ENCODE peak calls at places on chromosomes 12 and 14, in nine cellular contexts. One of them, this sample, is unnamed.

GRCh38 chr12:77225373-77225772 is 160.0 kb upstream of the E2F7 start:
- DNase-seq in HT-29: no peak
- DNase-seq in suprapubic skin: no peak
- DNase-seq in Caki2: no peak
- DNase-seq in endothelial cell: no peak
- DNase-seq in mucosa of descending colon: no peak
- DNase-seq in cerebellar cortex: no peak
- DNase-seq in T47D: no peak
- DNase-seq in stimulated activated CD8-positive, alpha-beta memory T cell treated with anti-CD3 and anti-CD28 coated beads, Interleukin-7, amount 100 ng/mL, for 1 hour: no peak
- DNase-seq in this sample: no peak

GRCh38 chr12:64611430-64612286 is 1.4 kb downstream of the RASSF3 start:
- DNase-seq in HT-29: peak
- DNase-seq in suprapubic skin: no peak
- DNase-seq in Caki2: no peak
- DNase-seq in endothelial cell: peak
- DNase-seq in mucosa of descending colon: peak
- DNase-seq in cerebellar cortex: no peak
- DNase-seq in T47D: no peak
- DNase-seq in stimulated activated CD8-positive, alpha-beta memory T cell treated with anti-CD3 and anti-CD28 coated beads, Interleukin-7, amount 100 ng/mL, for 1 hour: no peak
- DNase-seq in this sample: no peak

GRCh38 chr14:76257842-76258397 is 106.2 kb downstream of the GPATCH2L start:
- DNase-seq in HT-29: no peak
- DNase-seq in suprapubic skin: no peak
- DNase-seq in Caki2: no peak
- DNase-seq in endothelial cell: no peak
- DNase-seq in mucosa of descending colon: no peak
- DNase-seq in cerebellar cortex: no peak
- DNase-seq in T47D: no peak
- DNase-seq in stimulated activated CD8-positive, alpha-beta memory T cell treated with anti-CD3 and anti-CD28 coated beads, Interleukin-7, amount 100 ng/mL, for 1 hour: no peak
- DNase-seq in this sample: no peak

GRCh38 chr14:22471545-22472121 is 117.4 kb downstream of the DAD1 start:
- DNase-seq in HT-29: peak
- DNase-seq in suprapubic skin: no peak
- DNase-seq in Caki2: peak
- DNase-seq in endothelial cell: peak
- DNase-seq in mucosa of descending colon: peak
- DNase-seq in cerebellar cortex: no peak
- DNase-seq in T47D: no peak
- DNase-seq in stimulated activated CD8-positive, alpha-beta memory T cell treated with anti-CD3 and anti-CD28 coated beads, Interleukin-7, amount 100 ng/mL, for 1 hour: no peak
- DNase-seq in this sample: no peak

GRCh38 chr12:114933428-114934160 is 249.6 kb upstream of the TBX3 start:
- DNase-seq in HT-29: peak
- DNase-seq in suprapubic skin: no peak
- DNase-seq in Caki2: peak
- DNase-seq in endothelial cell: no peak
- DNase-seq in mucosa of descending colon: no peak
- DNase-seq in cerebellar cortex: no peak
- DNase-seq in T47D: no peak
- DNase-seq in stimulated activated CD8-positive, alpha-beta memory T cell treated with anti-CD3 and anti-CD28 coated beads, Interleukin-7, amount 100 ng/mL, for 1 hour: no peak
- DNase-seq in this sample: peak

GRCh38 chr12:63124778-63125177 is 26.2 kb downstream of the AVPR1A start:
- DNase-seq in HT-29: no peak
- DNase-seq in suprapubic skin: no peak
- DNase-seq in Caki2: no peak
- DNase-seq in endothelial cell: no peak
- DNase-seq in mucosa of descending colon: no peak
- DNase-seq in cerebellar cortex: no peak
- DNase-seq in T47D: no peak
- DNase-seq in stimulated activated CD8-positive, alpha-beta memory T cell treated with anti-CD3 and anti-CD28 coated beads, Interleukin-7, amount 100 ng/mL, for 1 hour: no peak
- DNase-seq in this sample: peak

GRCh38 chr14:90409209-90409730 is 12.4 kb downstream of the CALM1 start:
- DNase-seq in HT-29: peak
- DNase-seq in suprapubic skin: no peak
- DNase-seq in Caki2: peak
- DNase-seq in endothelial cell: no peak
- DNase-seq in mucosa of descending colon: no peak
- DNase-seq in cerebellar cortex: peak
- DNase-seq in T47D: no peak
- DNase-seq in stimulated activated CD8-positive, alpha-beta memory T cell treated with anti-CD3 and anti-CD28 coated beads, Interleukin-7, amount 100 ng/mL, for 1 hour: no peak
- DNase-seq in this sample: peak

GRCh38 chr12:339557-340195 is 49.4 kb downstream of the KDM5A start:
- DNase-seq in HT-29: no peak
- DNase-seq in suprapubic skin: no peak
- DNase-seq in Caki2: no peak
- DNase-seq in endothelial cell: no peak
- DNase-seq in mucosa of descending colon: peak
- DNase-seq in cerebellar cortex: no peak
- DNase-seq in T47D: no peak
- DNase-seq in stimulated activated CD8-positive, alpha-beta memory T cell treated with anti-CD3 and anti-CD28 coated beads, Interleukin-7, amount 100 ng/mL, for 1 hour: no peak
- DNase-seq in this sample: no peak

GRCh38 chr12:112962561-112962960 is 15.8 kb upstream of the OAS2 start:
- DNase-seq in HT-29: no peak
- DNase-seq in suprapubic skin: no peak
- DNase-seq in Caki2: no peak
- DNase-seq in endothelial cell: no peak
- DNase-seq in mucosa of descending colon: no peak
- DNase-seq in cerebellar cortex: no peak
- DNase-seq in T47D: no peak
- DNase-seq in stimulated activated CD8-positive, alpha-beta memory T cell treated with anti-CD3 and anti-CD28 coated beads, Interleukin-7, amount 100 ng/mL, for 1 hour: no peak
- DNase-seq in this sample: no peak

GRCh38 chr14:79730911-79731310 is 480.4 kb downstream of the DIO2 start:
- DNase-seq in HT-29: no peak
- DNase-seq in suprapubic skin: no peak
- DNase-seq in Caki2: no peak
- DNase-seq in endothelial cell: no peak
- DNase-seq in mucosa of descending colon: no peak
- DNase-seq in cerebellar cortex: peak
- DNase-seq in T47D: no peak
- DNase-seq in stimulated activated CD8-positive, alpha-beta memory T cell treated with anti-CD3 and anti-CD28 coated beads, Interleukin-7, amount 100 ng/mL, for 1 hour: no peak
- DNase-seq in this sample: no peak

GRCh38 chr14:31990959-31991541 is 86.1 kb upstream of the ARHGAP5 start:
- DNase-seq in HT-29: peak
- DNase-seq in suprapubic skin: no peak
- DNase-seq in Caki2: no peak
- DNase-seq in endothelial cell: no peak
- DNase-seq in mucosa of descending colon: no peak
- DNase-seq in cerebellar cortex: peak
- DNase-seq in T47D: no peak
- DNase-seq in stimulated activated CD8-positive, alpha-beta memory T cell treated with anti-CD3 and anti-CD28 coated beads, Interleukin-7, amount 100 ng/mL, for 1 hour: no peak
- DNase-seq in this sample: peak

GRCh38 chr12:24997970-24998582 is 49.2 kb upstream of the BCAT1 start:
- DNase-seq in HT-29: no peak
- DNase-seq in suprapubic skin: no peak
- DNase-seq in Caki2: peak
- DNase-seq in endothelial cell: no peak
- DNase-seq in mucosa of descending colon: no peak
- DNase-seq in cerebellar cortex: no peak
- DNase-seq in T47D: no peak
- DNase-seq in stimulated activated CD8-positive, alpha-beta memory T cell treated with anti-CD3 and anti-CD28 coated beads, Interleukin-7, amount 100 ng/mL, for 1 hour: no peak
- DNase-seq in this sample: no peak

GRCh38 chr14:74141703-74142102 is 56.9 kb downstream of the LIN52 start:
- DNase-seq in HT-29: no peak
- DNase-seq in suprapubic skin: no peak
- DNase-seq in Caki2: no peak
- DNase-seq in endothelial cell: no peak
- DNase-seq in mucosa of descending colon: peak
- DNase-seq in cerebellar cortex: no peak
- DNase-seq in T47D: no peak
- DNase-seq in stimulated activated CD8-positive, alpha-beta memory T cell treated with anti-CD3 and anti-CD28 coated beads, Interleukin-7, amount 100 ng/mL, for 1 hour: no peak
- DNase-seq in this sample: no peak

GRCh38 chr12:109310247-109311125 is 1.4 kb upstream of the FOXN4 start:
- DNase-seq in HT-29: no peak
- DNase-seq in suprapubic skin: no peak
- DNase-seq in Caki2: no peak
- DNase-seq in endothelial cell: no peak
- DNase-seq in mucosa of descending colon: no peak
- DNase-seq in cerebellar cortex: no peak
- DNase-seq in T47D: no peak
- DNase-seq in stimulated activated CD8-positive, alpha-beta memory T cell treated with anti-CD3 and anti-CD28 coated beads, Interleukin-7, amount 100 ng/mL, for 1 hour: no peak
- DNase-seq in this sample: no peak

GRCh38 chr12:116381240-116381743 is 103.8 kb upstream of the MED13L start:
- DNase-seq in HT-29: no peak
- DNase-seq in suprapubic skin: no peak
- DNase-seq in Caki2: no peak
- DNase-seq in endothelial cell: no peak
- DNase-seq in mucosa of descending colon: no peak
- DNase-seq in cerebellar cortex: no peak
- DNase-seq in T47D: no peak
- DNase-seq in stimulated activated CD8-positive, alpha-beta memory T cell treated with anti-CD3 and anti-CD28 coated beads, Interleukin-7, amount 100 ng/mL, for 1 hour: no peak
- DNase-seq in this sample: no peak

GRCh38 chr14:103224996-103225874 is 102.0 kb downstream of the TNFAIP2 start:
- DNase-seq in HT-29: no peak
- DNase-seq in suprapubic skin: no peak
- DNase-seq in Caki2: no peak
- DNase-seq in endothelial cell: no peak
- DNase-seq in mucosa of descending colon: no peak
- DNase-seq in cerebellar cortex: no peak
- DNase-seq in T47D: no peak
- DNase-seq in stimulated activated CD8-positive, alpha-beta memory T cell treated with anti-CD3 and anti-CD28 coated beads, Interleukin-7, amount 100 ng/mL, for 1 hour: no peak
- DNase-seq in this sample: no peak

GRCh38 chr12:65961731-65962130 is 137.4 kb downstream of the HMGA2 start:
- DNase-seq in HT-29: no peak
- DNase-seq in suprapubic skin: no peak
- DNase-seq in Caki2: peak
- DNase-seq in endothelial cell: no peak
- DNase-seq in mucosa of descending colon: no peak
- DNase-seq in cerebellar cortex: peak
- DNase-seq in T47D: no peak
- DNase-seq in stimulated activated CD8-positive, alpha-beta memory T cell treated with anti-CD3 and anti-CD28 coated beads, Interleukin-7, amount 100 ng/mL, for 1 hour: no peak
- DNase-seq in this sample: no peak

GRCh38 chr12:79482921-79483320 is 207.8 kb downstream of the PAWR start:
- DNase-seq in HT-29: no peak
- DNase-seq in suprapubic skin: no peak
- DNase-seq in Caki2: no peak
- DNase-seq in endothelial cell: no peak
- DNase-seq in mucosa of descending colon: no peak
- DNase-seq in cerebellar cortex: no peak
- DNase-seq in T47D: no peak
- DNase-seq in stimulated activated CD8-positive, alpha-beta memory T cell treated with anti-CD3 and anti-CD28 coated beads, Interleukin-7, amount 100 ng/mL, for 1 hour: no peak
- DNase-seq in this sample: no peak

GRCh38 chr12:31306871-31307270 is 19.1 kb downstream of the SINHCAF start:
- DNase-seq in HT-29: no peak
- DNase-seq in suprapubic skin: no peak
- DNase-seq in Caki2: no peak
- DNase-seq in endothelial cell: no peak
- DNase-seq in mucosa of descending colon: no peak
- DNase-seq in cerebellar cortex: no peak
- DNase-seq in T47D: no peak
- DNase-seq in stimulated activated CD8-positive, alpha-beta memory T cell treated with anti-CD3 and anti-CD28 coated beads, Interleukin-7, amount 100 ng/mL, for 1 hour: no peak
- DNase-seq in this sample: no peak

GRCh38 chr12:12387521-12387920 is 30.6 kb downstream of the BORCS5 start:
- DNase-seq in HT-29: no peak
- DNase-seq in suprapubic skin: no peak
- DNase-seq in Caki2: peak
- DNase-seq in endothelial cell: no peak
- DNase-seq in mucosa of descending colon: no peak
- DNase-seq in cerebellar cortex: no peak
- DNase-seq in T47D: no peak
- DNase-seq in stimulated activated CD8-positive, alpha-beta memory T cell treated with anti-CD3 and anti-CD28 coated beads, Interleukin-7, amount 100 ng/mL, for 1 hour: no peak
- DNase-seq in this sample: peak

This sample was measured in GM04504.